ENCODE peak calls at places on chromosomes 12 and 14, in five cellular contexts. K is left ventricle myocardium inferior, C is GM23248, T is lower leg skin, B is AG04450. Y is an unnamed sample.

GRCh38 chr12:17076335-17076734 is 470.4 kb upstream of the LMO3 start:
- DNase-seq in K (no peak), C (no peak), T (no peak), B (no peak), Y (no peak)

GRCh38 chr14:98371141-98371540 is 900.9 kb downstream of the BCL11B start:
- DNase-seq in K (no peak), C (no peak), T (no peak), B (no peak), Y (no peak)

GRCh38 chr12:75766263-75767160 is 255.1 kb upstream of the KRR1 start:
- DNase-seq in K (no peak), C (peak; percentile 74), T (no peak), B (no peak), Y (no peak)

GRCh38 chr14:68979021-68979721 is at the start of gene ACTN1:
- DNase-seq in K (peak; percentile 93), C (peak; percentile 97), T (peak; percentile 98), B (peak; percentile 94), Y (peak; percentile 92)

GRCh38 chr14:64541971-64542838 is 1.7 kb downstream of the HSPA2 start:
- DNase-seq in K (peak; percentile 20), C (peak; percentile 18), T (no peak), B (no peak), Y (no peak)

GRCh38 chr12:112950701-112951100 is 12.4 kb downstream of the OAS3 start:
- DNase-seq in K (no peak), C (no peak), T (no peak), B (no peak), Y (no peak)

GRCh38 chr12:120352117-120352516 is 16.8 kb downstream of the MSI1 start:
- DNase-seq in K (no peak), C (peak; percentile 67), T (no peak), B (no peak), Y (no peak)

GRCh38 chr14:80700601-80701000 is 240.9 kb downstream of the CEP128 start:
- DNase-seq in K (no peak), C (no peak), T (no peak), B (no peak), Y (no peak)

GRCh38 chr12:103969391-103969790 is 3.7 kb downstream of the TDG start:
- DNase-seq in K (no peak), C (peak; percentile 51), T (no peak), B (no peak), Y (no peak)

GRCh38 chr12:75834591-75834990 is 197.0 kb downstream of the PHLDA1 start:
- DNase-seq in K (no peak), C (no peak), T (no peak), B (no peak), Y (no peak)

GRCh38 chr12:100904270-100904669 is 109.7 kb downstream of the ANO4 start:
- DNase-seq in K (no peak), C (peak; percentile 78), T (no peak), B (no peak), Y (no peak)

GRCh38 chr14:41873379-41874034 is 266.8 kb downstream of the LRFN5 start:
- DNase-seq in K (no peak), C (peak; percentile 84), T (no peak), B (peak; percentile 20), Y (no peak)

GRCh38 chr12:38761111-38761510 is 144.3 kb downstream of the CPNE8 start:
- DNase-seq in K (no peak), C (no peak), T (no peak), B (no peak), Y (no peak)

GRCh38 chr14:100733152-100733850 is 6.6 kb downstream of the DLK1 start:
- DNase-seq in K (no peak), C (no peak), T (no peak), B (no peak), Y (peak; percentile 4)

GRCh38 chr14:31222834-31223233 is 15.2 kb upstream of the HECTD1 start:
- DNase-seq in K (no peak), C (no peak), T (no peak), B (no peak), Y (no peak)

GRCh38 chr12:111068281-111068680 is 147.9 kb upstream of the MYL2 start:
- DNase-seq in K (no peak), C (no peak), T (no peak), B (no peak), Y (no peak)

GRCh38 chr12:47889040-47889439 is 15.8 kb downstream of the VDR start:
- DNase-seq in K (no peak), C (peak; percentile 11), T (peak; percentile 79), B (no peak), Y (no peak)

GRCh38 chr14:103100281-103101121 is 6.0 kb downstream of the EXOC3L4 start:
- DNase-seq in K (no peak), C (no peak), T (no peak), B (no peak), Y (peak; percentile 24)

GRCh38 chr14:104254735-104255400 is 116.5 kb downstream of the KIF26A start:
- DNase-seq in K (no peak), C (no peak), T (no peak), B (no peak), Y (no peak)

GRCh38 chr12:91493308-91493707 is 310.7 kb upstream of the DCN start:
- DNase-seq in K (no peak), C (no peak), T (no peak), B (no peak), Y (no peak)

GRCh38 chr12:57852620-57853509 is 6.3 kb upstream of the CTDSP2 start:
- DNase-seq in K (peak; percentile 56), C (no peak), T (no peak), B (no peak), Y (no peak)

GRCh38 chr12:49959570-49960473 is 1.9 kb upstream of the AQP5 start:
- DNase-seq in K (no peak), C (no peak), T (no peak), B (no peak), Y (peak; percentile 83)

GRCh38 chr14:71539660-71540285 is 392.5 kb upstream of the RGS6 start:
- DNase-seq in K (no peak), C (no peak), T (no peak), B (no peak), Y (no peak)

GRCh38 chr12:12718382-12718761 is 1.2 kb downstream of the CDKN1B start:
- DNase-seq in K (no peak), C (peak; percentile 54), T (no peak), B (no peak), Y (no peak)

GRCh38 chr14:103910262-103910935 is 17.9 kb upstream of the TDRD9 start:
- DNase-seq in K (peak; percentile 78), C (peak; percentile 81), T (peak; percentile 93), B (peak; percentile 7), Y (peak; percentile 79)

GRCh38 chr14:45181806-45182205 is 46.1 kb downstream of the FANCM start:
- DNase-seq in K (no peak), C (no peak), T (no peak), B (no peak), Y (no peak)

GRCh38 chr12:111034148-111034910 is 114.0 kb upstream of the MYL2 start:
- DNase-seq in K (no peak), C (peak; percentile 4), T (no peak), B (no peak), Y (no peak)

Y was measured in 8988T.